ENCODE peak calls at places on chromosomes 3 and 15, in nine cellular contexts. L is nephron progenitor cell; Z is hypothalamus; W is Daoy; G is endothelial cell; P is GOT3; C is thyroid gland; X is activated CD4-positive, alpha-beta T cell treated with anti-CD3 and anti-CD28 coated beads for 48 hours; J is mucosa of descending colon. N is an unnamed sample.

GRCh38 chr3:171783626-171784025 is 26.7 kb downstream of the PLD1 start:
- DNase-seq in L (no peak), X (no peak), P (no peak), Z (no peak), J (no peak), G (no peak), C (peak), W (no peak), N (no peak)

GRCh38 chr3:12423918-12424634 is 60.2 kb upstream of the TSEN2 start:
- DNase-seq in G (no peak), C (peak), X (peak), J (no peak), Z (no peak), L (no peak), P (no peak), W (peak), N (no peak)

GRCh38 chr3:106510206-106510605 is 641.4 kb upstream of the CBLB start:
- DNase-seq in G (no peak), X (no peak), J (no peak), L (no peak), P (no peak), C (no peak), Z (no peak), W (no peak), N (peak)

GRCh38 chr15:78637776-78638435 is 3.1 kb downstream of the CHRNB4 start:
- DNase-seq in W (no peak), J (no peak), C (no peak), P (no peak), L (no peak), X (no peak), G (no peak), Z (no peak), N (no peak)

GRCh38 chr3:5187920-5188418 is 462 bp downstream of the EDEM1 start:
- DNase-seq in Z (no peak), W (peak), X (peak), G (peak), P (no peak), C (peak), L (peak), J (peak), N (no peak)

GRCh38 chr3:182052360-182052759 is 340.6 kb downstream of the SOX2 start:
- DNase-seq in C (no peak), J (no peak), X (no peak), G (no peak), L (no peak), P (no peak), Z (no peak), W (no peak), N (no peak)

GRCh38 chr3:172648736-172649135 is 62.1 kb downstream of the NCEH1 start:
- DNase-seq in Z (no peak), C (no peak), P (no peak), G (no peak), W (no peak), J (no peak), L (no peak), X (no peak), N (no peak)

GRCh38 chr3:28290863-28291300 is 49.5 kb downstream of the CMC1 start:
- DNase-seq in Z (no peak), X (no peak), G (no peak), W (no peak), C (no peak), J (no peak), P (no peak), L (no peak), N (no peak)

GRCh38 chr3:33273628-33274027 is 3.6 kb upstream of the FBXL2 start:
- DNase-seq in X (no peak), W (no peak), P (no peak), C (no peak), L (no peak), J (no peak), G (no peak), Z (no peak), N (no peak)

GRCh38 chr3:190064112-190064511 is 56.6 kb downstream of the P3H2 start:
- DNase-seq in W (peak), J (no peak), P (no peak), X (no peak), G (no peak), C (no peak), L (no peak), Z (no peak), N (peak)

GRCh38 chr15:63379492-63380150 is 2.0 kb downstream of the CA12 start:
- DNase-seq in J (no peak), X (no peak), C (no peak), G (no peak), P (no peak), Z (no peak), L (no peak), W (no peak), N (no peak)

GRCh38 chr3:113222412-113223086 is 11.2 kb downstream of the BOC start:
- DNase-seq in P (no peak), Z (no peak), J (no peak), X (no peak), C (peak), L (no peak), W (peak), G (no peak), N (no peak)

GRCh38 chr3:7195934-7196333 is 335.0 kb downstream of the GRM7 start:
- DNase-seq in J (no peak), Z (no peak), L (no peak), X (no peak), C (no peak), G (no peak), W (no peak), P (no peak), N (no peak)

GRCh38 chr15:85150130-85150480 is 168.4 kb downstream of the PDE8A start:
- DNase-seq in W (no peak), L (no peak), X (no peak), Z (no peak), C (no peak), G (no peak), P (no peak), J (no peak), N (no peak)

GRCh38 chr3:196207833-196208607 is 3.2 kb downstream of the ZDHHC19 start:
- DNase-seq in P (no peak), L (peak), Z (no peak), J (peak), X (peak), W (no peak), G (peak), C (peak), N (no peak)

GRCh38 chr3:127690823-127691452 is 18.2 kb downstream of the ABTB1 start:
- DNase-seq in P (no peak), C (no peak), X (peak), G (peak), J (peak), Z (no peak), W (peak), L (peak), N (no peak)

GRCh38 chr3:137692803-137693431 is 71.2 kb upstream of the SOX14 start:
- DNase-seq in Z (no peak), C (no peak), L (peak), W (no peak), P (no peak), G (peak), J (no peak), X (peak), N (no peak)

GRCh38 chr15:98666841-98667240 is 18.5 kb downstream of the IGF1R start:
- DNase-seq in C (no peak), P (no peak), L (no peak), G (no peak), W (no peak), J (no peak), X (no peak), Z (no peak), N (no peak)

GRCh38 chr3:100230715-100231114 is 30.1 kb upstream of the TBC1D23 start:
- DNase-seq in W (no peak), X (no peak), J (no peak), L (no peak), C (no peak), G (no peak), P (no peak), Z (no peak), N (no peak)

GRCh38 chr3:156793851-156794250 is 32.3 kb upstream of the LEKR1 start:
- DNase-seq in W (no peak), C (no peak), Z (no peak), L (no peak), J (no peak), G (no peak), P (no peak), X (no peak), N (no peak)

GRCh38 chr3:122263058-122263457 is 62.0 kb upstream of the CSTA start:
- DNase-seq in G (no peak), L (no peak), X (no peak), J (no peak), P (no peak), Z (no peak), C (no peak), W (no peak), N (no peak)

GRCh38 chr3:10173926-10174435 is 9.3 kb downstream of the IRAK2 start:
- DNase-seq in C (peak), L (no peak), P (peak), X (no peak), W (peak), J (no peak), G (no peak), Z (no peak), N (peak)

GRCh38 chr3:13251166-13251892 is 168.8 kb downstream of the NUP210 start:
- DNase-seq in L (no peak), P (no peak), W (no peak), G (no peak), X (no peak), Z (no peak), C (no peak), J (no peak), N (no peak)

GRCh38 chr3:13217736-13218540 is 144.7 kb upstream of the IQSEC1 start:
- DNase-seq in C (no peak), X (peak), G (no peak), Z (no peak), W (peak), J (no peak), L (no peak), P (no peak), N (no peak)

GRCh38 chr15:99631256-99631655 is 65.5 kb downstream of the MEF2A start:
- DNase-seq in C (no peak), X (no peak), L (no peak), W (no peak), G (no peak), P (no peak), Z (no peak), J (no peak), N (no peak)

GRCh38 chr15:59456114-59456513 is 18.1 kb downstream of the FAM81A start:
- DNase-seq in J (peak), P (no peak), W (no peak), X (no peak), G (no peak), C (peak), Z (no peak), L (no peak), N (no peak)

GRCh38 chr3:17340693-17341092 is 401.7 kb downstream of the TBC1D5 start:
- DNase-seq in X (no peak), J (no peak), C (no peak), L (no peak), P (no peak), W (no peak), G (no peak), Z (no peak), N (no peak)

GRCh38 chr3:190862209-190863118 is at the start of gene GMNC:
- DNase-seq in L (peak), W (peak), Z (peak), G (peak), P (peak), X (peak), J (peak), C (peak), N (peak)

GRCh38 chr3:70374179-70374578 is 61.7 kb upstream of the MDFIC2 start:
- DNase-seq in P (no peak), W (no peak), G (no peak), L (no peak), X (no peak), J (no peak), Z (no peak), C (no peak), N (no peak)

GRCh38 chr15:92599394-92599970 is 56.1 kb downstream of the FAM174B start:
- DNase-seq in C (no peak), G (no peak), L (no peak), Z (no peak), X (no peak), W (peak), P (no peak), J (no peak), N (no peak)

GRCh38 chr3:94735354-94735753 is 672.5 kb downstream of the NSUN3 start:
- DNase-seq in Z (no peak), J (no peak), P (no peak), X (no peak), G (no peak), L (no peak), C (no peak), W (no peak), N (no peak)

GRCh38 chr3:58414538-58415197 is 19.0 kb downstream of the PDHB start:
- DNase-seq in C (peak), G (peak), Z (no peak), W (peak), L (peak), P (no peak), J (no peak), X (peak), N (no peak)

N was measured in GM04503.